ENCODE peak calls at places on chromosomes 16 and 17, in nine cellular contexts. Y is A549, C is IMR-90, F is fibroblast of lung, U is spleen, E is aorta, H is pancreas, Z is body of pancreas, R is prostate gland. I is an unnamed sample.

GRCh38 chr17:79570653-79571052 is 40.2 kb downstream of the RBFOX3 start:
- DNase-seq in Y (no peak), C (no peak), F (no peak), U (peak; percentile 35), E (peak; percentile 65), H (no peak), Z (no peak), R (no peak), I (no peak)

GRCh38 chr16:67482260-67482924 is 955 bp downstream of the AGRP start:
- DNase-seq in Y (no peak), C (no peak), F (no peak), U (peak; percentile 83), E (no peak), H (no peak), Z (no peak), R (no peak), I (peak; percentile 39)

GRCh38 chr17:27545562-27546229 is 85.3 kb upstream of the LGALS9 start:
- DNase-seq in Y (no peak), C (peak; percentile 51), F (peak; percentile 91), U (peak; percentile 28), E (no peak), H (peak; percentile 80), Z (peak; percentile 65), R (no peak), I (no peak)

GRCh38 chr17:18955009-18955408 is 3.0 kb downstream of the SLC5A10 start:
- DNase-seq in Y (no peak), C (no peak), F (no peak), U (peak; percentile 6), E (no peak), H (no peak), Z (no peak), R (no peak), I (no peak)

GRCh38 chr17:57947369-57947768 is 7.8 kb downstream of the CUEDC1 start:
- DNase-seq in Y (no peak), C (no peak), F (no peak), U (no peak), E (peak; percentile 5), H (no peak), Z (no peak), R (no peak), I (no peak)

GRCh38 chr17:10243905-10244844 is 45.8 kb upstream of the GAS7 start:
- DNase-seq in Y (peak; percentile 17), C (peak; percentile 35), F (no peak), U (no peak), E (no peak), H (no peak), Z (no peak), R (no peak), I (peak; percentile 27)

GRCh38 chr17:41973457-41973856 is 6.9 kb downstream of the CNP start:
- DNase-seq in Y (no peak), C (no peak), F (no peak), U (no peak), E (peak; percentile 70), H (peak; percentile 23), Z (no peak), R (no peak), I (no peak)

GRCh38 chr16:4917117-4917516 is 19.8 kb downstream of the PPL start:
- DNase-seq in Y (no peak), C (peak; percentile 74), F (peak; percentile 76), U (no peak), E (no peak), H (no peak), Z (no peak), R (no peak), I (no peak)

GRCh38 chr17:77470800-77471733 is 330.3 kb downstream of the SEC14L1 start:
- DNase-seq in Y (peak; percentile 34), C (peak; percentile 43), F (peak; percentile 70), U (no peak), E (no peak), H (no peak), Z (no peak), R (no peak), I (no peak)

GRCh38 chr17:77473615-77474226 is 333.0 kb downstream of the SEC14L1 start:
- DNase-seq in Y (no peak), C (no peak), F (no peak), U (no peak), E (no peak), H (no peak), Z (no peak), R (no peak), I (no peak)

GRCh38 chr17:77474292-77474988 is 333.7 kb downstream of the SEC14L1 start:
- DNase-seq in Y (no peak), C (peak; percentile 41), F (peak; percentile 66), U (no peak), E (no peak), H (no peak), Z (no peak), R (no peak), I (peak; percentile 29)

GRCh38 chr17:77471984-77472836 is 331.4 kb downstream of the SEC14L1 start:
- DNase-seq in Y (no peak), C (peak; percentile 64), F (peak; percentile 85), U (no peak), E (no peak), H (no peak), Z (no peak), R (peak; percentile 78), I (no peak)

GRCh38 chr17:77472837-77473214 is 332.1 kb downstream of the SEC14L1 start:
- DNase-seq in Y (no peak), C (no peak), F (no peak), U (no peak), E (no peak), H (no peak), Z (no peak), R (no peak), I (no peak)
- H3K27ac ChIP-seq in Y (no peak overlapping the region), C (peak overlapping the region; percentile 61), F (peak overlapping the region; percentile 66), U (peak overlapping the region; percentile 74), E (peak overlapping the region; percentile 3), H (no peak overlapping the region), Z (peak overlapping the region; percentile 68), R (peak overlapping the region; percentile 77), I (peak overlapping the region; percentile 73)

DNA sequence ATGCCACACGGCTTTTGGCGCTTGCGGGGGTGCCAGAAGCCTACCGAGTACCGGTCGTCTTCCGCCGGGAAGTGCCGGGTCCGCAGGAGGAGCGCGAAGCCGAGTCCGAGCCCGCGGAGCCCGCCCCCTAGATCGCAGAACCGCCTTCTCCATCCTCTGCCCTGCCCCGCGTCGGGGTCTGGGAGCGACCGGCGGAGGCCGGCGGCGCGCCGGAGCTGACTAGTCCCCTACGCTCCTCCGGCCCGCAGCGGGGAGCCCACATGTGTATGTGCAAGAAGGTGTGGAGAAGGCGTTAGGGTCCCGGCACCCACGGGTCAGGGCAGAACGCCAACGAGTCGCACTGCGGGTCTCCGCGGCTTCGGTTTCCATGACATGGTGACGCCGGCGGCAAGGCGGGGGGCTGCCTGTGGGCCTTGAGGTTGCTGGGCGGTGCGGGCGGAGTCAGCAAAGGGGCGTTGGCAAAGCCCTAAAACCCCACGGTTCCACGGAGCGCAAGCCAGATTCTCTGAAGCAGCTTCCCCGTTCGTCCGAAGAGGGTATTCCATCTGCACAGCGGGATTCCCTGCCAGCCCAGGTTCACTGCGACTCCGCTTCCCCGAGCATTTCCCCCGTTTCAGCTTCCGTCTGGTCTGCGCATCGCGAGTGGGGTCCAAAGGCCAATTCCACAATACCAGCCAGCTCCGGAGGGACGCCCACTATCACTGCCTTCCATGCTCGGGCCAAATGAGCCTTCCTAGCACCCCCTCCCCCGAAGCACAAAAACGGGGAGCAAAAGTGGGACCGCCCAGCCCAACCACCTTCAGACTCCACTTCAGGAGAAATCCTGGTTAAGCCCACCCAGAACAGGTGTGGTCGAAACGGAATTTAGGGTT is 2.3 kb upstream of the LHX1 start:
- DNase-seq in Y (peak; percentile 69), C (no peak), F (no peak), U (no peak), E (peak; percentile 77), H (no peak), Z (no peak), R (no peak), I (peak; percentile 65)
- H3K4me3 ChIP-seq in Y (peak overlapping the region; percentile 59), C (no peak overlapping the region), F (no peak overlapping the region), U (no peak overlapping the region), E (no peak overlapping the region), H (peak overlapping the region; percentile 36), Z (no peak overlapping the region), R (no peak overlapping the region), I (peak overlapping the region; percentile 31)

GRCh38 chr16:49698416-49698815 is 157.5 kb downstream of the ZNF423 start:
- DNase-seq in Y (no peak), C (no peak), F (peak; percentile 27), U (no peak), E (peak; percentile 81), H (no peak), Z (no peak), R (no peak), I (no peak)

GRCh38 chr16:49697631-49698030 is 158.3 kb downstream of the ZNF423 start:
- DNase-seq in Y (no peak), C (no peak), F (no peak), U (no peak), E (no peak), H (no peak), Z (no peak), R (no peak), I (no peak)

GRCh38 chr16:49699718-49700117 is 156.2 kb downstream of the ZNF423 start:
- DNase-seq in Y (no peak), C (no peak), F (no peak), U (no peak), E (no peak), H (no peak), Z (no peak), R (no peak), I (no peak)

GRCh38 chr16:49700222-49700927 is 155.5 kb downstream of the ZNF423 start:
- DNase-seq in Y (no peak), C (no peak), F (peak; percentile 33), U (no peak), E (peak; percentile 81), H (no peak), Z (no peak), R (no peak), I (no peak)

DNA sequence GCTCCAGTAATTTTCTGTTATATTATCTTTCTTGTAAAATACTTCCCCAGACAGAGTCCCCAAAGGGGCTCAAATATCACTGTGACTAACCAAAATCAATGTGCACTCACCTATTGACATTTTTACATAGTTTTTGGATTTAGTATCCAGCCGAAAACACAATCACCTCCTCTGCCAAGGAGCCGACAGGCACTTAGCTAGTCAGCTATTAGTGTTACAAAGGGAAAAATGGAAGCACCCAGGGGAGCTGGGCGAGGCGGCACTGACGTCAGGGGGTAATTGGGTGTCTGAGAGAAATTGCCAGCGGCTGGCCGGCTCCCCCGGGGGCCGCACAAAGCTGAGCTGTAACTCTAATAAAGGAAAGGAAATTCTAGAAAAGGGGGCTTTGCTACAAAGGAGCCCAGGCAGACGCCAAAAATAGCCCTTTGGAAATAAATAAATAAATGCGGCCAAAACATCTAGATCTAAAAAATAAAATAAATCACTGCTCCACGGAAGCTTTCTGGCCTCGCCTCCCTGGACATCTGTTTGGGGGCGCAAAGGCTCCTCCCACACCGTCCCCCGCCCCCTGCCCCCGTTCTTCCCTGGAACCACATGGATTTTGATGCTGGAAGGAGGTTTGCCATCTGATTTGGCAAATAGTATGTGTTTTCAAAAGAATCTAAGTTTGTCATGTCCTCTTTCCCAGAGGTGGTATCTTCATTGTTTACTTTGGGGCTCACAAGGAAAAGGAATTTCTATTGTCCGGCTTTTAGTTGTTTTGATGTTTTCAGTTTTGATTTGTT is 156.8 kb downstream of the ZNF423 start:
- DNase-seq in Y (no peak), C (no peak), F (peak; percentile 53), U (no peak), E (peak; percentile 93), H (no peak), Z (no peak), R (no peak), I (peak; percentile 74)
- H3K27ac ChIP-seq in Y (no peak overlapping the region), C (no peak overlapping the region), F (no peak overlapping the region), U (no peak overlapping the region), E (peak overlapping the region; percentile 83), H (no peak overlapping the region), Z (no peak overlapping the region), R (peak overlapping the region; percentile 62), I (peak overlapping the region; percentile 74)

GRCh38 chr16:84371553-84371865 is 3.2 kb downstream of the ATP2C2 start:
- DNase-seq in Y (no peak), C (no peak), F (no peak), U (no peak), E (no peak), H (no peak), Z (no peak), R (no peak), I (no peak)

GRCh38 chr16:84369938-84370627 is 1.7 kb downstream of the ATP2C2 start:
- DNase-seq in Y (no peak), C (no peak), F (no peak), U (no peak), E (no peak), H (no peak), Z (no peak), R (no peak), I (no peak)

GRCh38 chr16:84369105-84369504 is 767 bp downstream of the ATP2C2 start:
- DNase-seq in Y (no peak), C (no peak), F (no peak), U (no peak), E (no peak), H (no peak), Z (no peak), R (no peak), I (no peak)

GRCh38 chr16:84368327-84368996 is at the start of gene ATP2C2:
- DNase-seq in Y (no peak), C (no peak), F (no peak), U (peak; percentile 80), E (no peak), H (peak; percentile 51), Z (peak; percentile 56), R (peak; percentile 78), I (no peak)

GRCh38 chr16:84370723-84371552 is 2.6 kb downstream of the ATP2C2 start:
- DNase-seq in Y (no peak), C (no peak), F (no peak), U (no peak), E (no peak), H (no peak), Z (no peak), R (no peak), I (no peak)
- H3K4me3 ChIP-seq in Y (no peak overlapping the region), C (no peak overlapping the region), F (no peak overlapping the region), U (no peak overlapping the region), E (no peak overlapping the region), H (no peak overlapping the region), Z (no peak overlapping the region), R (no peak overlapping the region), I (no peak overlapping the region)

I was measured in heart left ventricle.